ENCODE peak calls at places on chromosome 10, in ten cellular contexts. W, P, V, N, U, X, B, T, F and A are unnamed samples.

GRCh38 chr10:1610986-1611770 is 126.1 kb downstream of the ADARB2 start:
- DNase-seq in U (no peak), V (no peak), P (no peak), F (no peak), X (no peak), N (no peak), W (no peak), T (no peak), B (no peak), A (no peak)

GRCh38 chr10:113399051-113399450 is 153.8 kb upstream of the HABP2 start:
- DNase-seq in U (peak; percentile 49), V (no peak), W (no peak), T (no peak), F (no peak), X (no peak), N (no peak), P (peak; percentile 69), B (no peak), A (no peak)

GRCh38 chr10:114458955-114459354 is 54.7 kb upstream of the AFAP1L2 start:
- DNase-seq in N (peak; percentile 47), X (peak; percentile 56), U (peak; percentile 8), B (peak; percentile 55), T (no peak), V (no peak), F (peak; percentile 67), W (peak; percentile 19), P (peak; percentile 24), A (no peak)

GRCh38 chr10:7956508-7956907 is 98.0 kb upstream of the GATA3 start:
- DNase-seq in V (no peak), W (no peak), N (peak; percentile 34), X (no peak), F (peak; percentile 43), U (peak; percentile 84), B (no peak), P (peak; percentile 84), T (no peak), A (no peak)

GRCh38 chr10:3398825-3399646 is 226.5 kb upstream of the PITRM1 start:
- DNase-seq in P (peak; percentile 56), W (no peak), V (no peak), U (peak; percentile 70), N (peak; percentile 70), T (no peak), F (no peak), X (peak; percentile 61), B (no peak), A (no peak)

GRCh38 chr10:57336865-57337264 is 930.8 kb downstream of the IPMK start:
- DNase-seq in N (no peak), B (no peak), T (no peak), W (no peak), V (no peak), F (no peak), P (no peak), X (no peak), U (no peak), A (no peak)

GRCh38 chr10:121032460-121032859 is 181.3 kb downstream of the WDR11 start:
- DNase-seq in N (no peak), X (no peak), U (no peak), F (peak; percentile 2), W (no peak), V (no peak), B (no peak), T (no peak), P (no peak), A (no peak)

GRCh38 chr10:15485684-15486316 is 114.7 kb upstream of the FAM171A1 start:
- DNase-seq in P (peak; percentile 73), V (no peak), F (no peak), B (no peak), X (no peak), T (no peak), U (peak; percentile 35), N (no peak), W (no peak), A (no peak)

GRCh38 chr10:5971315-5971832 is 6.0 kb downstream of the IL15RA start:
- DNase-seq in V (no peak), W (no peak), B (no peak), X (peak; percentile 29), T (no peak), P (peak; percentile 45), F (peak; percentile 53), U (no peak), N (peak; percentile 8), A (peak; percentile 86)

GRCh38 chr10:97010695-97011206 is 175.0 kb downstream of the SLIT1 start:
- DNase-seq in N (no peak), P (no peak), U (no peak), V (no peak), T (no peak), X (no peak), W (no peak), B (no peak), F (no peak), A (no peak)

GRCh38 chr10:70478191-70479160 is at the start of gene PALD1:
- DNase-seq in U (peak; percentile 56), B (peak; percentile 72), V (no peak), T (peak; percentile 14), X (peak; percentile 83), P (peak; percentile 57), N (peak; percentile 70), F (peak; percentile 66), W (peak; percentile 51), A (peak; percentile 68)

GRCh38 chr10:43226851-43227845 is 39.7 kb downstream of the RASGEF1A start:
- DNase-seq in P (no peak), U (no peak), F (no peak), V (no peak), W (no peak), B (peak; percentile 4), X (peak; percentile 16), T (no peak), N (no peak), A (peak; percentile 22)

GRCh38 chr10:90136731-90137316 is 435.4 kb downstream of the KIF20B start:
- DNase-seq in P (no peak), N (no peak), F (peak; percentile 30), T (no peak), U (no peak), B (peak; percentile 19), V (no peak), X (no peak), W (no peak), A (no peak)

GRCh38 chr10:67925449-67926005 is 41.1 kb downstream of the SIRT1 start:
- DNase-seq in F (no peak), W (no peak), P (peak; percentile 95), U (peak; percentile 51), B (no peak), V (no peak), X (no peak), T (no peak), N (peak; percentile 60), A (no peak)

GRCh38 chr10:31929986-31930675 is 1.5 kb upstream of the ARHGAP12 start:
- DNase-seq in F (peak; percentile 61), B (no peak), N (no peak), U (no peak), T (peak; percentile 53), W (peak; percentile 37), X (no peak), P (peak; percentile 48), V (no peak), A (no peak)

GRCh38 chr10:101310528-101311439 is 43.2 kb upstream of the BTRC start:
- DNase-seq in W (no peak), X (peak; percentile 40), B (peak; percentile 22), V (no peak), U (no peak), N (no peak), T (no peak), P (no peak), F (no peak), A (no peak)

GRCh38 chr10:3186365-3186764 is 13.8 kb upstream of the PITRM1 start:
- DNase-seq in T (no peak), W (no peak), V (no peak), N (no peak), F (no peak), X (no peak), U (no peak), P (no peak), B (peak; percentile 32), A (no peak)

GRCh38 chr10:70558871-70559810 is 43.4 kb downstream of the PRF1 start:
- DNase-seq in N (peak; percentile 91), X (peak; percentile 81), P (peak; percentile 57), F (peak; percentile 60), T (peak; percentile 78), B (peak; percentile 87), W (no peak), V (peak; percentile 46), U (peak; percentile 76), A (peak; percentile 78)

GRCh38 chr10:44963772-44964633 is 4.4 kb downstream of the RASSF4 start:
- DNase-seq in U (no peak), W (no peak), V (no peak), B (no peak), N (no peak), P (no peak), F (peak; percentile 54), X (peak; percentile 94), T (no peak), A (peak; percentile 67)

GRCh38 chr10:22624289-22624738 is 90.1 kb downstream of the PIP4K2A start:
- DNase-seq in X (no peak), T (no peak), F (no peak), U (peak; percentile 63), V (no peak), B (no peak), W (no peak), N (peak; percentile 89), P (peak; percentile 84), A (no peak)

GRCh38 chr10:118298787-118299186 is 43.3 kb downstream of the FAM204A start:
- DNase-seq in W (peak; percentile 3), B (no peak), X (no peak), P (no peak), T (no peak), F (no peak), V (no peak), U (no peak), N (no peak), A (no peak)

GRCh38 chr10:34681933-34682332 is 133.2 kb downstream of the PARD3 start:
- DNase-seq in T (no peak), W (no peak), N (no peak), V (no peak), P (no peak), U (no peak), F (no peak), X (no peak), B (no peak), A (no peak)